ENCODE peak calls at places on chromosomes 6 and 20, in nine cellular contexts. K, M, C, X, F, S, P, N and U are unnamed samples.

GRCh38 chr6:136318676-136319075 is 29.0 kb upstream of the BCLAF1 start:
- DNase-seq in K (no peak), M (no peak), C (no peak), X (no peak), F (no peak), S (peak), P (no peak), N (no peak), U (no peak)

GRCh38 chr6:149840345-149841075 is 23.6 kb downstream of the LRP11 start:
- DNase-seq in K (peak), M (peak), C (peak), X (peak), F (no peak), S (peak), P (no peak), N (peak), U (peak)

GRCh38 chr20:5039255-5039657 is 37.9 kb upstream of the SLC23A2 start:
- DNase-seq in K (no peak), M (no peak), C (peak), X (no peak), F (no peak), S (no peak), P (no peak), N (no peak), U (no peak)

GRCh38 chr20:51348866-51349265 is 193.7 kb downstream of the NFATC2 start:
- DNase-seq in K (no peak), M (no peak), C (no peak), X (no peak), F (no peak), S (no peak), P (no peak), N (no peak), U (no peak)

GRCh38 chr6:81049425-81050042 is 702.9 kb downstream of the TENT5A start:
- DNase-seq in K (no peak), M (no peak), C (no peak), X (no peak), F (no peak), S (peak), P (no peak), N (no peak), U (no peak)

GRCh38 chr20:29079769-29080690 is 2177.4 kb upstream of the DEFB115 start:
- DNase-seq in K (no peak), M (peak), C (no peak), X (no peak), F (no peak), S (peak), P (no peak), N (no peak), U (no peak)

GRCh38 chr6:89375427-89375868 is 22.9 kb upstream of the UBE2J1 start:
- DNase-seq in K (peak), M (peak), C (peak), X (peak), F (no peak), S (no peak), P (no peak), N (no peak), U (peak)

GRCh38 chr6:13908955-13909381 is 15.8 kb upstream of the RNF182 start:
- DNase-seq in K (peak), M (no peak), C (no peak), X (no peak), F (no peak), S (peak), P (no peak), N (peak), U (peak)

GRCh38 chr6:116059713-116060571 is 749 bp downstream of the FRK start:
- DNase-seq in K (peak), M (no peak), C (no peak), X (peak), F (no peak), S (peak), P (no peak), N (no peak), U (no peak)

GRCh38 chr20:11178946-11179654 is 505.3 kb upstream of the JAG1 start:
- DNase-seq in K (peak), M (no peak), C (no peak), X (no peak), F (peak), S (peak), P (no peak), N (peak), U (no peak)

GRCh38 chr20:21607971-21608735 is 94.3 kb upstream of the NKX2-2 start:
- DNase-seq in K (peak), M (peak), C (no peak), X (peak), F (no peak), S (no peak), P (no peak), N (no peak), U (no peak)

GRCh38 chr6:164247106-164247505 is 832.6 kb downstream of the QKI start:
- DNase-seq in K (peak), M (no peak), C (no peak), X (no peak), F (no peak), S (peak), P (no peak), N (no peak), U (no peak)

GRCh38 chr6:117545161-117545595 is 57.1 kb downstream of the GOPC start:
- DNase-seq in K (peak), M (no peak), C (no peak), X (no peak), F (peak), S (no peak), P (no peak), N (no peak), U (no peak)

GRCh38 chr6:35722121-35722761 is 14.6 kb upstream of the ARMC12 start:
- DNase-seq in K (no peak), M (peak), C (no peak), X (no peak), F (no peak), S (no peak), P (no peak), N (no peak), U (no peak)

GRCh38 chr6:25112207-25112874 is 166.8 kb upstream of the CARMIL1 start:
- DNase-seq in K (no peak), M (no peak), C (no peak), X (no peak), F (peak), S (no peak), P (no peak), N (no peak), U (no peak)

GRCh38 chr6:149342525-149342924 is 25.0 kb downstream of the TAB2 start:
- DNase-seq in K (no peak), M (no peak), C (no peak), X (no peak), F (no peak), S (no peak), P (no peak), N (no peak), U (no peak)

GRCh38 chr20:51185277-51185676 is 162.4 kb upstream of the KCNG1 start:
- DNase-seq in K (no peak), M (no peak), C (no peak), X (no peak), F (no peak), S (peak), P (no peak), N (no peak), U (no peak)

GRCh38 chr20:32741151-32741550 is 2.1 kb downstream of the COMMD7 start:
- DNase-seq in K (no peak), M (no peak), C (no peak), X (no peak), F (no peak), S (no peak), P (no peak), N (no peak), U (no peak)

GRCh38 chr20:32743237-32744112 is at the start of gene COMMD7:
- DNase-seq in K (peak), M (peak), C (peak), X (peak), F (no peak), S (peak), P (no peak), N (no peak), U (peak)

GRCh38 chr20:32737371-32738223 is 5.7 kb downstream of the COMMD7 start:
- DNase-seq in K (peak), M (no peak), C (peak), X (no peak), F (no peak), S (peak), P (peak), N (no peak), U (no peak)

GRCh38 chr20:32742322-32743236 is 688 bp downstream of the COMMD7 start:
- DNase-seq in K (no peak), M (peak), C (peak), X (no peak), F (no peak), S (no peak), P (no peak), N (no peak), U (no peak)
- TF ChIP-seq CTCF in K (no peak), M (no peak), C (no peak), X (no peak), F (no peak), S (no peak), P (no peak), N (no peak), U (no peak)

GRCh38 chr20:31846793-31847138 is 1.4 kb upstream of the FOXS1 start:
- DNase-seq in K (no peak), M (no peak), C (no peak), X (no peak), F (no peak), S (no peak), P (no peak), N (no peak), U (no peak)
- TF ChIP-seq CTCF in K (peak), M (no peak), C (peak), X (peak), F (no peak), S (no peak), P (no peak), N (no peak), U (no peak)

GRCh38 chr6:107328081-107328480 is 131.3 kb downstream of the PDSS2 start:
- DNase-seq in K (no peak), M (no peak), C (no peak), X (no peak), F (no peak), S (no peak), P (no peak), N (no peak), U (no peak)
- TF ChIP-seq CTCF in K (no peak), M (no peak), C (no peak), X (no peak), F (no peak), S (no peak), P (no peak), N (no peak), U (no peak)

GRCh38 chr6:42101186-42101657 is 41.2 kb downstream of the C6orf132 start:
- DNase-seq in K (no peak), M (no peak), C (no peak), X (no peak), F (no peak), S (peak), P (no peak), N (no peak), U (no peak)

GRCh38 chr6:42095776-42096541 is 45.6 kb downstream of the TAF8 start:
- DNase-seq in K (no peak), M (no peak), C (no peak), X (no peak), F (no peak), S (no peak), P (no peak), N (no peak), U (no peak)

GRCh38 chr6:42103218-42103617 is 39.2 kb downstream of the C6orf132 start:
- DNase-seq in K (no peak), M (no peak), C (no peak), X (no peak), F (no peak), S (no peak), P (no peak), N (no peak), U (no peak)

GRCh38 chr6:42100029-42100901 is 42.2 kb downstream of the C6orf132 start:
- DNase-seq in K (peak), M (no peak), C (no peak), X (no peak), F (no peak), S (peak), P (no peak), N (no peak), U (no peak)

DNA sequence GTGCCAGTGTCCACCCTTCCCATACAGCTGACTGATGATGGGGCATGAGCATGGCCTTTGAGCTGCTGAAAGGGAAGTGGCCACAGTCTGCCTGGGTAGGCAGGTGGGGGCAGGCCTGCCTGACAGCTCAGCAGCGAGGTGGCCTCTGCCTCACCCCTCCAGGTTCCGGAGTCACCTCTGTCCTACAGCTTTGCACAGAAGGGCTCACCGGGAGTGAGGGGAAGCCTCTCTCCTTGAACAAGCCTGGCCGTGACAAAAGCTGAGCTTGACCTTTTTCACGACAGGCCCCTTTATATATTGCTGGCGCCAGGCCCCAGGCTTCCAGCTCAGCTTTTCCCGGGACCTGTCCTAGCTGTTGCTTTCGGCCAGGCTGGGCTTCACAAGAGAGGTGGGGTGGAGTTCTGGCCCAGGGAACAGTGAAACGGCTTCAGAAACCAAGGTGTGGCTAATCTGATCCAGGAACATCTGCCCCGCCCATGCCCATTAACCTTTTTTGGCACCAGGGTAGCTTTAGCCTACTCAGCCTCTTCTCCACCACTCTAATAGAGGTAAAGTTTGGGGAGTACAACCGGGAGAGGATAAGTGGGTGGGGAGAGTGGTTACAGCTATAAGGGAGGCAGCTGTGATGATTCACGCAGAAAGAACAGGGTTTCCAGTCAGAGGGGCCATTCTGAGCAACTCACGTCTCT is 42.9 kb downstream of the C6orf132 start:
- DNase-seq in K (peak), M (no peak), C (no peak), X (peak), F (peak), S (peak), P (no peak), N (no peak), U (no peak)
- TF ChIP-seq CTCF in K (no peak), M (no peak), C (no peak), X (no peak), F (no peak), S (no peak), P (no peak), N (no peak), U (no peak)

DNA sequence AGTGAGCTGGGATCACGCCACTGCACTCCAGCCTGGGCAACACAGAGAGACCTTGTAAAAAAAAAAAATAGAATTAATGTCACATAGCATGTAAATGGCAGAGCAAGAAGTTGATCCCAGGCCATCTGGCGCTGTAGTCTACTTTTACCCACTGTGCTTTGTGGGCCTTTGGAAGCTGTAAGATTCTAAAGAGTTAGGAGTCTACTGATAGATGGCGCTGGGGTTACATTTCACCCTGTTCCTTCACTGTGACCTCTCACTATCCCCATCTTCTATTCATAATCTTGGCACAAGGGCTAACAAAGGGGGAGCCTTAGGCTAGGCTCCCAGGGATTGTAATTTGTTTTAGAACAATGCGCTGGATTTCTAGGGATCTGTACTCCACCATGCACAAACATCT is 24.4 kb downstream of the SIRPD start:
- DNase-seq in K (peak), M (no peak), C (no peak), X (no peak), F (no peak), S (no peak), P (no peak), N (no peak), U (no peak)
- TF ChIP-seq CTCF in K (peak), M (no peak), C (no peak), X (no peak), F (no peak), S (no peak), P (no peak), N (peak), U (no peak)

GRCh38 chr6:131602913-131603312 is 25.1 kb downstream of the MED23 start:
- DNase-seq in K (peak), M (no peak), C (no peak), X (no peak), F (no peak), S (peak), P (peak), N (no peak), U (no peak)
- TF ChIP-seq CTCF in K (no peak), M (no peak), C (no peak), X (no peak), F (no peak), S (no peak), P (no peak), N (no peak), U (no peak)

GRCh38 chr6:109393882-109394281 is 11.6 kb upstream of the CD164 start:
- DNase-seq in K (peak), M (no peak), C (no peak), X (no peak), F (no peak), S (no peak), P (no peak), N (no peak), U (no peak)

GRCh38 chr6:109396319-109396718 is 14.1 kb upstream of the CD164 start:
- DNase-seq in K (no peak), M (no peak), C (no peak), X (no peak), F (no peak), S (no peak), P (no peak), N (no peak), U (no peak)

GRCh38 chr6:109397020-109397419 is 14.8 kb upstream of the CD164 start:
- DNase-seq in K (peak), M (no peak), C (no peak), X (no peak), F (no peak), S (peak), P (no peak), N (no peak), U (no peak)
- TF ChIP-seq CTCF in K (peak), M (no peak), C (no peak), X (no peak), F (peak), S (peak), P (peak), N (peak), U (peak)

GRCh38 chr20:48416002-48416401 is 411.8 kb downstream of the PREX1 start:
- DNase-seq in K (no peak), M (no peak), C (no peak), X (no peak), F (no peak), S (no peak), P (no peak), N (no peak), U (no peak)

GRCh38 chr20:48419173-48419572 is 408.6 kb downstream of the PREX1 start:
- DNase-seq in K (no peak), M (no peak), C (no peak), X (no peak), F (no peak), S (no peak), P (no peak), N (no peak), U (no peak)

GRCh38 chr20:48422242-48422960 is 405.4 kb downstream of the PREX1 start:
- DNase-seq in K (no peak), M (no peak), C (no peak), X (no peak), F (no peak), S (no peak), P (no peak), N (no peak), U (no peak)

GRCh38 chr20:48425776-48426175 is 402.0 kb downstream of the PREX1 start:
- DNase-seq in K (no peak), M (no peak), C (no peak), X (no peak), F (no peak), S (no peak), P (no peak), N (no peak), U (no peak)

DNA sequence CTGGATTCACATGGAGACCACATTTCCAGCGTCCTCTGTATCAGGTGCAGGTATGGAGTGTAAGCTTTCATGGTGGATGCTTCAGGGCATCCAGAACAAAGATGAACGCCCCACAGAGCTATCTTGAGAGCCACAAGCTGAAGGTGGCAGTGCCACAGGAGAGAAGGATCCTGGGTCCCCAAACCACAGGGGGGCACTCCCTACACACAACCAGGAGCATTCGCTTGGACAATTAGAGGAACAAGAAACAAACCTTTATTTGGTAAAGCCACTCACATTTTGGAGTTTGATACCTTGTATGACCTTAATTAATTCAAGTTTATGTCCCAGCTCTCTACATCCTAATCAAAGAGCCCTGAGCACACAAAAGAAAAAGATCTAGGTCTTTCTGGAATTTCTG is 406.3 kb downstream of the PREX1 start:
- DNase-seq in K (peak), M (no peak), C (no peak), X (no peak), F (no peak), S (no peak), P (no peak), N (no peak), U (no peak)
- TF ChIP-seq CTCF in K (peak), M (no peak), C (no peak), X (no peak), F (no peak), S (no peak), P (no peak), N (peak), U (no peak)